ENCODE peak calls at places on chromosome 21, in eight cellular contexts. One of them, this sample, is unnamed.

GRCh38 chr21:41765393-41765950 is 1.4 kb downstream of the RIPK4 start:
- DNase-seq in HAP-1: no peak
- DNase-seq in HuH-7.5: no peak
- DNase-seq in NCI-H524: no peak
- DNase-seq in GM03348: no peak
- DNase-seq in HuH-7: no peak
- DNase-seq in fibroblast of mammary gland: no peak
- DNase-seq in stimulated activated CD8-positive, alpha-beta memory T cell treated with anti-CD3 and anti-CD28 coated beads, Interleukin-12 subunit alpha, Interleukin-12 subunit beta, amount 100 ng/mL, for 4 hours: no peak
- DNase-seq in this sample: no peak

GRCh38 chr21:41620982-41621381 is 113.0 kb upstream of the TMPRSS2 start:
- DNase-seq in HuH-7: no peak
- DNase-seq in NCI-H524: no peak
- DNase-seq in GM03348: peak
- DNase-seq in fibroblast of mammary gland: peak
- DNase-seq in HAP-1: no peak
- DNase-seq in stimulated activated CD8-positive, alpha-beta memory T cell treated with anti-CD3 and anti-CD28 coated beads, Interleukin-12 subunit alpha, Interleukin-12 subunit beta, amount 100 ng/mL, for 4 hours: no peak
- DNase-seq in HuH-7.5: no peak
- DNase-seq in this sample: no peak

GRCh38 chr21:32278068-32278467 is 781 bp downstream of the MIS18A start:
- DNase-seq in HAP-1: peak
- DNase-seq in GM03348: no peak
- DNase-seq in HuH-7.5: no peak
- DNase-seq in NCI-H524: no peak
- DNase-seq in HuH-7: peak
- DNase-seq in fibroblast of mammary gland: peak
- DNase-seq in stimulated activated CD8-positive, alpha-beta memory T cell treated with anti-CD3 and anti-CD28 coated beads, Interleukin-12 subunit alpha, Interleukin-12 subunit beta, amount 100 ng/mL, for 4 hours: no peak
- DNase-seq in this sample: peak

GRCh38 chr21:39579734-39580332 is 32.9 kb upstream of the B3GALT5 start:
- DNase-seq in GM03348: no peak
- DNase-seq in fibroblast of mammary gland: no peak
- DNase-seq in HuH-7: no peak
- DNase-seq in HuH-7.5: no peak
- DNase-seq in NCI-H524: no peak
- DNase-seq in HAP-1: no peak
- DNase-seq in stimulated activated CD8-positive, alpha-beta memory T cell treated with anti-CD3 and anti-CD28 coated beads, Interleukin-12 subunit alpha, Interleukin-12 subunit beta, amount 100 ng/mL, for 4 hours: no peak
- DNase-seq in this sample: no peak

GRCh38 chr21:31366825-31367224 is 22.8 kb upstream of the TIAM1 start:
- DNase-seq in HuH-7.5: no peak
- DNase-seq in HuH-7: no peak
- DNase-seq in HAP-1: no peak
- DNase-seq in stimulated activated CD8-positive, alpha-beta memory T cell treated with anti-CD3 and anti-CD28 coated beads, Interleukin-12 subunit alpha, Interleukin-12 subunit beta, amount 100 ng/mL, for 4 hours: no peak
- DNase-seq in NCI-H524: no peak
- DNase-seq in fibroblast of mammary gland: peak
- DNase-seq in GM03348: no peak
- DNase-seq in this sample: peak

GRCh38 chr21:27326293-27326692 is 359.4 kb upstream of the ADAMTS5 start:
- DNase-seq in stimulated activated CD8-positive, alpha-beta memory T cell treated with anti-CD3 and anti-CD28 coated beads, Interleukin-12 subunit alpha, Interleukin-12 subunit beta, amount 100 ng/mL, for 4 hours: no peak
- DNase-seq in HuH-7: no peak
- DNase-seq in NCI-H524: no peak
- DNase-seq in fibroblast of mammary gland: no peak
- DNase-seq in HAP-1: no peak
- DNase-seq in HuH-7.5: no peak
- DNase-seq in GM03348: no peak
- DNase-seq in this sample: no peak

GRCh38 chr21:16534408-16535099 is 804.8 kb downstream of the USP25 start:
- DNase-seq in NCI-H524: peak
- DNase-seq in HAP-1: peak
- DNase-seq in GM03348: peak
- DNase-seq in fibroblast of mammary gland: peak
- DNase-seq in HuH-7: no peak
- DNase-seq in HuH-7.5: no peak
- DNase-seq in stimulated activated CD8-positive, alpha-beta memory T cell treated with anti-CD3 and anti-CD28 coated beads, Interleukin-12 subunit alpha, Interleukin-12 subunit beta, amount 100 ng/mL, for 4 hours: no peak
- DNase-seq in this sample: no peak

GRCh38 chr21:18832081-18832670 is 428.6 kb upstream of the TMPRSS15 start:
- DNase-seq in HAP-1: no peak
- DNase-seq in NCI-H524: no peak
- DNase-seq in HuH-7.5: no peak
- DNase-seq in GM03348: no peak
- DNase-seq in stimulated activated CD8-positive, alpha-beta memory T cell treated with anti-CD3 and anti-CD28 coated beads, Interleukin-12 subunit alpha, Interleukin-12 subunit beta, amount 100 ng/mL, for 4 hours: no peak
- DNase-seq in fibroblast of mammary gland: no peak
- DNase-seq in HuH-7: no peak
- DNase-seq in this sample: no peak

GRCh38 chr21:37734846-37735245 is 181.4 kb downstream of the KCNJ6 start:
- DNase-seq in stimulated activated CD8-positive, alpha-beta memory T cell treated with anti-CD3 and anti-CD28 coated beads, Interleukin-12 subunit alpha, Interleukin-12 subunit beta, amount 100 ng/mL, for 4 hours: no peak
- DNase-seq in NCI-H524: no peak
- DNase-seq in HAP-1: no peak
- DNase-seq in fibroblast of mammary gland: no peak
- DNase-seq in HuH-7: no peak
- DNase-seq in GM03348: no peak
- DNase-seq in HuH-7.5: no peak
- DNase-seq in this sample: no peak

GRCh38 chr21:39186676-39187075 is 3.4 kb upstream of the PSMG1 start:
- DNase-seq in HAP-1: no peak
- DNase-seq in GM03348: no peak
- DNase-seq in fibroblast of mammary gland: no peak
- DNase-seq in stimulated activated CD8-positive, alpha-beta memory T cell treated with anti-CD3 and anti-CD28 coated beads, Interleukin-12 subunit alpha, Interleukin-12 subunit beta, amount 100 ng/mL, for 4 hours: no peak
- DNase-seq in HuH-7: no peak
- DNase-seq in HuH-7.5: no peak
- DNase-seq in NCI-H524: no peak
- DNase-seq in this sample: no peak

GRCh38 chr21:17585875-17586450 is 26.7 kb downstream of the BTG3 start:
- DNase-seq in NCI-H524: no peak
- DNase-seq in GM03348: peak
- DNase-seq in HuH-7.5: no peak
- DNase-seq in HAP-1: peak
- DNase-seq in fibroblast of mammary gland: peak
- DNase-seq in stimulated activated CD8-positive, alpha-beta memory T cell treated with anti-CD3 and anti-CD28 coated beads, Interleukin-12 subunit alpha, Interleukin-12 subunit beta, amount 100 ng/mL, for 4 hours: no peak
- DNase-seq in HuH-7: no peak
- DNase-seq in this sample: peak